ENCODE peak calls at places on chromosome 3, in nine cellular contexts. G, C, V, K, S, I, W, Y and O are unnamed samples.

GRCh38 chr3:111667621-111668239 is 72.6 kb upstream of the ZBED2 start:
- DNase-seq in W (peak; percentile 21), I (peak; percentile 47), C (no peak), G (peak; percentile 82), Y (peak; percentile 55), S (peak; percentile 23), V (no peak), K (no peak), O (no peak)

GRCh38 chr3:21533047-21533446 is 218.0 kb downstream of the ZNF385D start:
- DNase-seq in S (no peak), I (no peak), K (no peak), C (no peak), Y (no peak), G (no peak), V (no peak), W (no peak), O (no peak)

GRCh38 chr3:70392227-70392626 is 79.8 kb upstream of the MDFIC2 start:
- DNase-seq in V (no peak), Y (no peak), C (no peak), G (no peak), I (no peak), S (no peak), W (no peak), K (no peak), O (no peak)

GRCh38 chr3:152559246-152559645 is 275.7 kb upstream of the P2RY1 start:
- DNase-seq in W (no peak), C (no peak), Y (no peak), I (no peak), S (no peak), G (no peak), V (no peak), K (no peak), O (no peak)

GRCh38 chr3:99627062-99627826 is 11.2 kb upstream of the COL8A1 start:
- DNase-seq in K (no peak), Y (no peak), S (no peak), I (no peak), G (no peak), C (no peak), W (no peak), V (no peak), O (no peak)

GRCh38 chr3:150901793-150902192 is 3.4 kb downstream of the MINDY4B start:
- DNase-seq in S (no peak), W (no peak), I (no peak), C (no peak), K (no peak), Y (no peak), G (no peak), V (no peak), O (no peak)

GRCh38 chr3:17035033-17035432 is 150.3 kb downstream of the PLCL2 start:
- DNase-seq in V (no peak), G (no peak), K (no peak), C (no peak), W (no peak), S (no peak), Y (no peak), I (no peak), O (no peak)

GRCh38 chr3:153970735-153971347 is 150.3 kb upstream of the ARHGEF26 start:
- DNase-seq in G (no peak), C (peak; percentile 37), K (peak; percentile 4), Y (no peak), V (no peak), S (no peak), W (no peak), I (no peak), O (no peak)

GRCh38 chr3:139522421-139522820 is 17.1 kb downstream of the RBP1 start:
- DNase-seq in Y (no peak), I (no peak), W (no peak), C (no peak), V (no peak), G (no peak), S (no peak), K (no peak), O (no peak)

GRCh38 chr3:72319202-72320095 is 528.8 kb downstream of the SHQ1 start:
- DNase-seq in G (no peak), W (no peak), V (no peak), Y (no peak), C (no peak), I (no peak), K (no peak), S (no peak), O (no peak)

GRCh38 chr3:3065876-3066275 is 44.3 kb downstream of the IL5RA start:
- DNase-seq in I (no peak), K (peak; percentile 8), C (no peak), G (no peak), W (no peak), S (no peak), Y (no peak), V (no peak), O (no peak)

GRCh38 chr3:126516152-126516935 is 1.2 kb downstream of the UROC1 start:
- DNase-seq in C (no peak), I (no peak), G (no peak), K (no peak), V (peak; percentile 33), Y (no peak), S (no peak), W (no peak), O (no peak)

GRCh38 chr3:25547928-25548327 is 116.8 kb downstream of the TOP2B start:
- DNase-seq in G (no peak), W (no peak), I (no peak), K (no peak), V (no peak), C (no peak), S (no peak), Y (no peak), O (no peak)

GRCh38 chr3:119776304-119776703 is 5.6 kb upstream of the NR1I2 start:
- DNase-seq in S (no peak), Y (no peak), G (no peak), C (no peak), I (no peak), W (no peak), V (no peak), K (no peak), O (no peak)

GRCh38 chr3:129577356-129577755 is 29.1 kb downstream of the PLXND1 start:
- DNase-seq in C (no peak), I (no peak), W (no peak), G (no peak), V (no peak), Y (no peak), K (no peak), S (peak; percentile 66), O (no peak)

GRCh38 chr3:23948761-23949160 is 3.7 kb downstream of the NR1D2 start:
- DNase-seq in S (no peak), K (no peak), G (no peak), Y (no peak), W (no peak), I (no peak), V (no peak), C (no peak), O (no peak)

GRCh38 chr3:23944007-23944760 is 902 bp upstream of the NR1D2 start:
- DNase-seq in V (no peak), S (no peak), K (no peak), I (no peak), Y (no peak), W (no peak), G (peak; percentile 26), C (no peak), O (no peak)

GRCh38 chr3:23945653-23945902 is 492 bp downstream of the NR1D2 start:
- DNase-seq in Y (no peak), V (no peak), S (no peak), I (no peak), W (no peak), K (no peak), G (no peak), C (no peak), O (no peak)

GRCh38 chr3:23944861-23945652 is at the start of gene NR1D2:
- DNase-seq in C (peak; percentile 44), V (peak; percentile 94), I (peak; percentile 81), S (peak; percentile 91), Y (peak; percentile 75), K (peak; percentile 74), W (peak; percentile 33), G (peak; percentile 81), O (peak; percentile 75)

GRCh38 chr3:23945903-23946751 is 1.0 kb downstream of the NR1D2 start:
- DNase-seq in G (peak; percentile 98), I (peak; percentile 98), C (peak; percentile 82), S (peak; percentile 98), W (peak; percentile 81), V (peak; percentile 99), Y (peak; percentile 98), K (peak; percentile 91), O (peak; percentile 98)
- H3K4me1 ChIP-seq in G (peaks cover 53% of the 10 kb centered on the region), I (peaks cover 42% of the 10 kb centered on the region), C (peaks cover 46% of the 10 kb centered on the region), S (peaks cover 53% of the 10 kb centered on the region), W (peaks cover 60% of the 10 kb centered on the region), V (peaks cover 49% of the 10 kb centered on the region), Y (peaks cover 29% of the 10 kb centered on the region), K (peaks cover 35% of the 10 kb centered on the region), O (peaks cover 59% of the 10 kb centered on the region)

GRCh38 chr3:7075120-7075519 is 214.2 kb downstream of the GRM7 start:
- DNase-seq in I (no peak), W (no peak), Y (no peak), G (no peak), S (no peak), V (no peak), C (no peak), K (no peak), O (no peak)
- H3K9me3 ChIP-seq in I (no peaks in the 10 kb centered on the region), W (no peaks in the 10 kb centered on the region), Y (no peaks in the 10 kb centered on the region), G (no peaks in the 10 kb centered on the region), S (peaks cover 5% of the 10 kb centered on the region), V (no peaks in the 10 kb centered on the region), C (no peaks in the 10 kb centered on the region), K (no peaks in the 10 kb centered on the region), O (no peaks in the 10 kb centered on the region)

GRCh38 chr3:195443391-195443989 is 670 bp upstream of the ACAP2 start:
- DNase-seq in C (no peak), S (no peak), V (no peak), I (no peak), Y (no peak), K (no peak), G (no peak), W (no peak), O (peak; percentile 49)
- H3K4me1 ChIP-seq in C (peaks cover 20% of the 10 kb centered on the region), S (peaks cover 32% of the 10 kb centered on the region), V (peaks cover 28% of the 10 kb centered on the region), I (peaks cover 34% of the 10 kb centered on the region), Y (peaks cover 14% of the 10 kb centered on the region), K (peaks cover 22% of the 10 kb centered on the region), G (peaks cover 47% of the 10 kb centered on the region), W (peaks cover 41% of the 10 kb centered on the region), O (no peaks in the 10 kb centered on the region)

GRCh38 chr3:197239857-197240256 is 58.6 kb downstream of the DLG1 start:
- DNase-seq in V (no peak), Y (no peak), K (no peak), G (no peak), C (no peak), S (no peak), I (no peak), W (no peak), O (no peak)

GRCh38 chr3:197237897-197238296 is 60.5 kb downstream of the DLG1 start:
- DNase-seq in G (no peak), Y (no peak), I (no peak), S (no peak), W (no peak), C (no peak), K (no peak), V (no peak), O (no peak)

GRCh38 chr3:197242784-197243432 is 55.5 kb downstream of the DLG1 start:
- DNase-seq in Y (no peak), V (no peak), K (no peak), S (no peak), C (no peak), G (no peak), W (no peak), I (no peak), O (no peak)

GRCh38 chr3:197238842-197239241 is 59.6 kb downstream of the DLG1 start:
- DNase-seq in C (no peak), S (no peak), I (no peak), V (no peak), W (no peak), K (no peak), Y (no peak), G (no peak), O (no peak)

GRCh38 chr3:197241173-197241572 is 57.2 kb downstream of the DLG1 start:
- DNase-seq in Y (no peak), C (no peak), I (no peak), K (no peak), W (no peak), V (no peak), G (no peak), S (no peak), O (no peak)
- H3K9me3 ChIP-seq in Y (peaks cover 16% of the 10 kb centered on the region), C (peaks cover 12% of the 10 kb centered on the region), I (peaks cover 14% of the 10 kb centered on the region), K (peaks cover 20% of the 10 kb centered on the region), W (peaks cover 28% of the 10 kb centered on the region), V (peaks cover 10% of the 10 kb centered on the region), G (peaks cover 13% of the 10 kb centered on the region), S (peaks cover 46% of the 10 kb centered on the region), O (peaks cover 32% of the 10 kb centered on the region)